ENCODE peak calls at places on chromosomes 16 and 17, in seven cellular contexts. W is left ventricle myocardium inferior, U is PC-9, Q is small intestine, J is lower lobe of right lung, R is MM.1S, Y is right lobe of liver. B is an unnamed sample.

GRCh38 chr17:55926276-55926995 is 175.6 kb downstream of the PCTP start:
- DNase-seq in R (peak; percentile 65), U (no peak), Y (no peak), J (no peak), W (no peak), Q (no peak), B (no peak)

GRCh38 chr16:51556694-51557327 is 405.7 kb upstream of the SALL1 start:
- DNase-seq in Y (no peak), J (no peak), R (no peak), U (no peak), Q (no peak), W (no peak), B (no peak)

GRCh38 chr17:1002412-1002753 is 5.5 kb downstream of the TIMM22 start:
- DNase-seq in W (no peak), R (no peak), Q (no peak), J (no peak), Y (no peak), U (no peak), B (no peak)

GRCh38 chr16:52491216-52491615 is 55.7 kb downstream of the TOX3 start:
- DNase-seq in Y (no peak), Q (no peak), U (no peak), R (no peak), W (no peak), J (no peak), B (no peak)

GRCh38 chr17:16085066-16085699 is 85.6 kb downstream of the TTC19 start:
- DNase-seq in R (no peak), U (no peak), W (no peak), Y (no peak), Q (no peak), J (no peak), B (no peak)

GRCh38 chr16:20001856-20002707 is 71.6 kb downstream of the GPR139 start:
- DNase-seq in W (no peak), J (no peak), R (no peak), U (no peak), Y (no peak), Q (peak; percentile 69), B (no peak)

GRCh38 chr16:75072239-75072947 is 44.2 kb downstream of the LDHD start:
- DNase-seq in R (no peak), J (no peak), Y (no peak), U (no peak), Q (peak; percentile 20), W (no peak), B (no peak)

GRCh38 chr16:12994402-12994801 is 93.0 kb downstream of the SHISA9 start:
- DNase-seq in Q (no peak), Y (no peak), J (no peak), R (no peak), W (no peak), U (no peak), B (no peak)

GRCh38 chr16:9007177-9007794 is 43.6 kb upstream of the USP7 start:
- DNase-seq in J (no peak), U (no peak), R (no peak), Y (no peak), W (no peak), Q (no peak), B (peak; percentile 10)

GRCh38 chr16:57146735-57147134 is 39.1 kb downstream of the PSME3IP1 start:
- DNase-seq in W (no peak), J (no peak), Q (no peak), Y (no peak), U (no peak), R (no peak), B (peak; percentile 89)

GRCh38 chr17:66302761-66303626 is 581 bp downstream of the PRKCA start:
- DNase-seq in Q (peak; percentile 75), Y (peak; percentile 84), W (peak; percentile 47), R (peak; percentile 50), J (peak; percentile 67), U (peak; percentile 60), B (peak; percentile 69)

GRCh38 chr17:40484285-40484972 is 17.0 kb downstream of the TNS4 start:
- DNase-seq in W (no peak), Y (no peak), Q (no peak), U (no peak), R (no peak), J (no peak), B (no peak)

GRCh38 chr17:57732062-57732461 is 13.0 kb downstream of the CCDC182 start:
- DNase-seq in U (no peak), Y (peak; percentile 82), R (no peak), J (no peak), Q (no peak), W (no peak), B (no peak)

GRCh38 chr16:59783191-59783590 is 1049.1 kb upstream of the GOT2 start:
- DNase-seq in J (no peak), U (no peak), Y (no peak), W (no peak), Q (no peak), R (no peak), B (no peak)

GRCh38 chr17:72125226-72125651 is 4.4 kb downstream of the SOX9 start:
- DNase-seq in R (no peak), J (no peak), Q (peak; percentile 32), Y (no peak), U (no peak), W (no peak), B (peak; percentile 66)

GRCh38 chr17:32551186-32551955 is 64.6 kb downstream of the CDK5R1 start:
- DNase-seq in J (no peak), Y (no peak), R (peak; percentile 67), Q (peak; percentile 37), W (no peak), U (peak; percentile 91), B (no peak)

GRCh38 chr17:28925912-28926365 is 23.1 kb upstream of the DHRS13 start:
- DNase-seq in W (no peak), Q (peak; percentile 66), R (peak; percentile 70), Y (no peak), U (peak; percentile 92), J (no peak), B (no peak)

GRCh38 chr16:86761117-86761971 is 183.0 kb downstream of the FOXL1 start:
- DNase-seq in J (no peak), R (peak; percentile 7), Q (peak; percentile 29), U (no peak), W (peak; percentile 69), Y (no peak), B (peak; percentile 91)

GRCh38 chr17:35918665-35919064 is 11.9 kb downstream of the RDM1 start:
- DNase-seq in U (no peak), R (no peak), W (no peak), J (no peak), Y (no peak), Q (no peak), B (no peak)

GRCh38 chr17:20172378-20172775 is 163.2 kb downstream of the SPECC1 start:
- DNase-seq in Q (no peak), U (no peak), Y (no peak), J (no peak), W (no peak), R (no peak), B (peak; percentile 52)

GRCh38 chr17:72531729-72532128 is 410.9 kb downstream of the SOX9 start:
- DNase-seq in R (no peak), U (no peak), J (no peak), Q (no peak), W (no peak), Y (no peak), B (no peak)

GRCh38 chr17:71142333-71142732 is 973.0 kb downstream of the KCNJ2 start:
- DNase-seq in W (no peak), U (no peak), Q (no peak), R (no peak), Y (no peak), J (no peak), B (no peak)

GRCh38 chr17:52158450-52159042 is at the start of gene CA10:
- DNase-seq in Q (no peak), J (no peak), R (no peak), U (no peak), Y (no peak), W (no peak), B (peak; percentile 89)

GRCh38 chr16:54506691-54507090 is 220.1 kb upstream of the IRX3 start:
- DNase-seq in Y (no peak), Q (no peak), U (no peak), W (no peak), R (no peak), J (no peak), B (no peak)

GRCh38 chr16:85546585-85547447 is 66.3 kb upstream of the GSE1 start:
- DNase-seq in Y (no peak), U (no peak), R (no peak), J (no peak), Q (no peak), W (no peak), B (no peak)

GRCh38 chr17:70527364-70527888 is 358.1 kb downstream of the KCNJ2 start:
- DNase-seq in J (no peak), U (no peak), Q (no peak), R (no peak), Y (no peak), W (no peak), B (no peak)

GRCh38 chr17:55219939-55220338 is 44.8 kb upstream of the HLF start:
- DNase-seq in W (no peak), R (no peak), Y (no peak), U (no peak), Q (no peak), J (no peak), B (no peak)

GRCh38 chr16:72493681-72494415 is 321.9 kb upstream of the PMFBP1 start:
- DNase-seq in Q (no peak), J (no peak), W (no peak), Y (no peak), U (no peak), R (no peak), B (no peak)
- H3K4me3 ChIP-seq in Q (no peak overlapping the region), J (no peak overlapping the region), W (no peak overlapping the region), Y (no peak overlapping the region), U (no peak overlapping the region), R (no peak overlapping the region), B (no peak overlapping the region)

GRCh38 chr16:66695474-66695934 is 1.0 kb downstream of the CMTM4 start:
- DNase-seq in Q (no peak), R (no peak), Y (no peak), J (no peak), W (no peak), U (no peak), B (no peak)
- H3K27me3 ChIP-seq in Q (no peaks in the 10 kb centered on the region), R (no peaks in the 10 kb centered on the region), Y (no peaks in the 10 kb centered on the region), J (no peaks in the 10 kb centered on the region), W (no peaks in the 10 kb centered on the region), U (no peaks in the 10 kb centered on the region), B (peaks cover 8% of the 10 kb centered on the region)

DNA sequence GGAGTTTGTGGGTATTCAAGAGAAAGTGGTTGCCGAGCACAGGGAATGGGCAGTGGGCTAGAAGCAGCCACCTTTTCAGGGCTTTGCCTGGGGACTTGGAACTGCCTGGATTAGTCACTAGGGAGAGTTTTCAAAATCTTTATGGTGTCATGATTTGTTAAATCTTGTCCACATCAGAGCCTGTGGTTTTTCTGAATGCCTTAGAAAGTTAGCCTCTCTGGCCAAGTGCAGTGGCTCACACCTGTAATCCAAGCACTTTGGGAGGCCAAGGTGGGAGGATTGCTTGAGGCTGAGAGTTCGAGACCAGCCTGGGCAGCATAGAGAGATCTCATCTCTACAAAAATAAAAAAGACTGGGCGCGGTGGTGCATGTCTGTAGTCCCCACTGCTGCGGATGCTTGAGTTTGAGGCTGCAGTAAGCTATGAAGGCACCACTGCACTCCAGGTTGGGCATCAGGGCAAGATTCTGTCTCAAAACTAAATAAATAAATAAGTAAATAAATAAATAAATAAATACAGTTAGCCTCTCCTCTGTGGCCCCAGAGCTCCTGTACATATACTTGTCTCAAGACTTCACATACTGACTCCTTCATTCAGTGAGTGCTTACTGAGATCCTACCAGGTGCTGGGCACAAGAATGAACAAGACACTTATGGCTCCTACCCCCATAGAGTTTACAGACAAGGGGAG is 76.3 kb upstream of the HNF1B start:
- DNase-seq in W (no peak), R (peak; percentile 52), U (peak; percentile 41), J (no peak), Y (no peak), Q (no peak), B (no peak)
- H3K4me3 ChIP-seq in W (no peak overlapping the region), R (peak overlapping the region; percentile 28), U (no peak overlapping the region), J (no peak overlapping the region), Y (no peak overlapping the region), Q (no peak overlapping the region), B (no peak overlapping the region)

GRCh38 chr16:28259091-28259780 is 33.1 kb upstream of the SBK1 start:
- DNase-seq in U (peak; percentile 34), J (no peak), Q (no peak), Y (no peak), R (no peak), W (no peak), B (peak; percentile 51)
- H3K27me3 ChIP-seq in U (no peaks in the 10 kb centered on the region), J (peaks cover 31% of the 10 kb centered on the region), Q (peaks cover 2% of the 10 kb centered on the region), Y (no peaks in the 10 kb centered on the region), R (no peaks in the 10 kb centered on the region), W (peaks cover 27% of the 10 kb centered on the region), B (no peaks in the 10 kb centered on the region)